ENCODE peak calls at places on chromosome X, in four cellular contexts. T is GM12878, W is HepG2, Z is K562. U is an unnamed sample.

GRCh38 chrX:55220119-55220794 is at the start of gene PAGE5:
- DNase-seq in T (no peak), W (no peak), Z (peak; percentile 60), U (no peak)

GRCh38 chrX:39017062-39017461 is 215.8 kb downstream of the MID1IP1 start:
- DNase-seq in T (no peak), W (peak; percentile 3), Z (no peak), U (no peak)

GRCh38 chrX:39275500-39276068 is 474.3 kb downstream of the MID1IP1 start:
- DNase-seq in T (no peak), W (no peak), Z (no peak), U (no peak)

GRCh38 chrX:4932790-4933189 is 1219.3 kb upstream of the PRKX start:
- DNase-seq in T (no peak), W (no peak), Z (no peak), U (no peak)

GRCh38 chrX:20333672-20334071 is 67.0 kb upstream of the RPS6KA3 start:
- DNase-seq in T (no peak), W (no peak), Z (no peak), U (no peak)

GRCh38 chrX:46551494-46552128 is 6.4 kb upstream of the ZNF674 start:
- DNase-seq in T (no peak), W (no peak), Z (no peak), U (peak; percentile 28)

GRCh38 chrX:23784487-23785301 is 1.7 kb downstream of the SAT1 start:
- DNase-seq in T (no peak), W (no peak), Z (peak; percentile 26), U (no peak)

GRCh38 chrX:3362956-3363355 is 16.5 kb upstream of the MXRA5 start:
- DNase-seq in T (no peak), W (no peak), Z (no peak), U (no peak)

GRCh38 chrX:10230222-10230621 is 73.4 kb downstream of the CLCN4 start:
- DNase-seq in T (no peak), W (no peak), Z (no peak), U (no peak)

GRCh38 chrX:17459008-17459407 is 84.0 kb downstream of the NHS start:
- DNase-seq in T (no peak), W (no peak), Z (no peak), U (no peak)

GRCh38 chrX:11887175-11887574 is 129.1 kb downstream of the MSL3 start:
- DNase-seq in T (no peak), W (no peak), Z (no peak), U (no peak)

GRCh38 chrX:8879750-8880149 is 78.6 kb upstream of the FAM9A start:
- DNase-seq in T (no peak), W (peak; percentile 1), Z (peak; percentile 57), U (peak; percentile 62)

GRCh38 chrX:16191605-16192004 is 24.3 kb downstream of the MAGEB17 start:
- DNase-seq in T (no peak), W (no peak), Z (no peak), U (no peak)

GRCh38 chrX:20477836-20478532 is 211.3 kb upstream of the RPS6KA3 start:
- DNase-seq in T (no peak), W (no peak), Z (no peak), U (no peak)

GRCh38 chrX:40010550-40011364 is 87.0 kb downstream of the BCOR start:
- DNase-seq in T (no peak), W (peak; percentile 54), Z (no peak), U (no peak)

GRCh38 chrX:6226646-6227444 is 1.8 kb downstream of the NLGN4X start:
- DNase-seq in T (no peak), W (no peak), Z (no peak), U (peak; percentile 17)

GRCh38 chrX:40537310-40537709 is 43.5 kb upstream of the ATP6AP2 start:
- DNase-seq in T (no peak), W (no peak), Z (no peak), U (no peak)

GRCh38 chrX:97326456-97326855 is 442.7 kb downstream of the RPA4 start:
- DNase-seq in T (peak; percentile 73), W (no peak), Z (no peak), U (no peak)

GRCh38 chrX:123308663-123309062 is 124.6 kb downstream of the GRIA3 start:
- DNase-seq in T (no peak), W (no peak), Z (no peak), U (no peak)

GRCh38 chrX:10140264-10140663 is 16.5 kb upstream of the CLCN4 start:
- DNase-seq in T (no peak), W (no peak), Z (no peak), U (no peak)

GRCh38 chrX:69615779-69616519 is at the start of gene EDA:
- DNase-seq in T (no peak), W (peak; percentile 73), Z (peak; percentile 76), U (peak; percentile 87)

GRCh38 chrX:69614896-69615295 is 1.0 kb upstream of the EDA start:
- DNase-seq in T (no peak), W (no peak), Z (no peak), U (no peak)

GRCh38 chrX:69618803-69619202 is 2.9 kb downstream of the EDA start:
- DNase-seq in T (no peak), W (peak; percentile 19), Z (no peak), U (peak; percentile 8)

GRCh38 chrX:69615323-69615722 is 590 bp upstream of the EDA start:
- DNase-seq in T (no peak), W (no peak), Z (no peak), U (peak; percentile 22)

DNA sequence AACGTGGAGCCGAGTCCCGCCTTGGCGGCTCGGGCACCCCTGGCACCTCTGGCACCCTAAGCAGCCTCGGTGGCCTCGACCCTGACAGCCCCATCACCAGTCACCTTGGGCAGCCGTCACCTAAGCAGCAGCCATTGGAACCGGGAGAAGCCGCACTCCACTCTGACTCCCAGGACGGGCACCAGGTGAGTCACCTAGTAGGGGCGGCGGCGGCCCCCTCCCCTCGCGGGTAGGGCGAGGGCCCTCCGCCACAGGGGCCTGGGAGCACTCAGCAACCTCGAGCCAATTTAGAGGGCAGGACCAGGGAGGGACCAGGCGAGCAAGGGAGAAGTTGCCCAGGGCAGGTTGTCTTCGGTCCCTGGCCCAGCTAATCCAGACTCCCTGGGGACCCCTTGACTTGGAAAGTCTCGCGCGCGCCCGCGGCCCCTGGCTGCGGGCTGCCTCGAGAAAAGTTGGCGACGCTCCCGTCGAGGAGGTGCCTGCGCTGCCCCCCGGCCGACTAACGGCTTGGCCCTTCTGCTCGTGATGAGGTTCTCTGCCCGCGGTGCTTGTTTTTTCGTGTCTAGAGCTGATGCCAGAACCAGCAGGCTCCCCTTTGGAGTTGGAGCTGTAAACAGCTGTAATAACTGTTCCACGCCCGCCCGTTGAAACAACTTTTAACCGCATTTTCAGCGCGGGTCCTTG is 749 bp downstream of the EDA start:
- DNase-seq in T (no peak), W (peak; percentile 0), Z (no peak), U (peak; percentile 9)
- TF ChIP-seq NR2C2 in T (no peak), W (no peak), Z (no peak), U (no peak)

GRCh38 chrX:69319376-69319775 is 154.1 kb upstream of the PJA1 start:
- DNase-seq in T (no peak), W (no peak), Z (no peak), U (no peak)
- TF ChIP-seq NR2C2 in T (no peak), W (no peak), Z (no peak), U (no peak)

DNA sequence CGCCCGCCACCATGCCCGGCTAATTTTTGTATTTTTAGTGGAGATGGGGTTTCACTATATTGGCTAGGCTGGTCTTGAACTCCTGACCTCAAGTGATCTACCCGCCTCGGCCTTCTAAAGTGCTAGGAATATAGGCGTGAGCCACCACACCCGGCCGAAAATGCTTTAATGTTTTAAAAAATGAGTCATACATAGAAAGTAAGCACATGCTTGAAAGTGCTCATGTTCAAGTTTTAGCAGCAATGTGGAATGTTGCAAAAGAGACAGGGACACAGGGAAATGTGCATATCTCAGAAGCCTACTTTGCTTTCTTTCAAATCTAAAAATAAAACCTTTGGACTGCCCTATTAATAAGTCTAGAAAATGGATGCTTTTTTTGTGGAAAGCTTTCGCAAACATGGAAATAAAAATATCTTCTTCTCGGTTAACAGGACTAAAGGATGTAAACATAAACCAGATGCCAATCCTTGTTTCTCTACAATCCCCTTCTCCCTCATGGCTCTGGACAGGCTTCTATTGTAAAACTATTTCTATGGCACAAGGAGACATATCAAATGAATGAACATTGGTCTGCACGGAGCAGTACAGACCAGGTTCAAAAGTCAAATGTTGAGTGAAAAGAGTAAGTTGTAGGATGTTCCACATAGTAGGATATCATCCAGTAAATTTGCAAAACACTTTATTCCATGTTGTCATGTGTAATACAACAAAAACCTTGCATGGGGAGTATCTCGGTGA is 15.0 kb downstream of the MECP2 start:
- DNase-seq in T (no peak), W (no peak), Z (peak; percentile 4), U (no peak)
- TF ChIP-seq NR2C2 in T (no peak), W (no peak), Z (no peak), U (no peak)

GRCh38 chrX:131746491-131746968 is 202.7 kb downstream of the OR13H1 start:
- DNase-seq in T (peak; percentile 87), W (no peak), Z (peak; percentile 40), U (no peak)

GRCh38 chrX:131745942-131746489 is 202.1 kb downstream of the OR13H1 start:
- DNase-seq in T (peak; percentile 56), W (no peak), Z (no peak), U (no peak)

GRCh38 chrX:131752493-131753198 is 208.8 kb downstream of the OR13H1 start:
- DNase-seq in T (peak; percentile 87), W (no peak), Z (no peak), U (no peak)

DNA sequence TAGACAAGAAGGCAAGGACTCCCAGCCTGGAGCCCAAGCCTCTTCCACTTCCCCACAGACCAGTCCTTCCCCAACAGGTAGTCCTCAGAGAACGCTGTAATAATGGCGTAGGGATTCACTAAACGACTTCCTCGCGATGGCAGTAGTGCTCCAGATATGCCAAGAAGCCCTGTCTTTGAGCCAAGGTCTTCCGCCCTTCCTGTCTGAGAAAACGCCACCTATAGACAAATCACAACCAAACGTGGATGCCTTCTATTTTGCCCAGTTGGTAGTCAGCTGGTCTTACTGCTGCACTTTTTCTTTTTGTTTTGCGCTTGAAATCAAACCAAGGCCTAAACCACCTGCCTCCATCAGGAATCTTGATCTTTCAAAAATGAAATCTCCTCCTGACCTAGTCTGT is 203.3 kb downstream of the OR13H1 start:
- DNase-seq in T (peak; percentile 98), W (no peak), Z (no peak), U (no peak)
- TF ChIP-seq NR2C2 in T (no peak), W (no peak), Z (no peak), U (no peak)

GRCh38 chrX:43266487-43266886 is 389.6 kb upstream of the MAOA start:
- DNase-seq in T (no peak), W (no peak), Z (no peak), U (no peak)
- TF ChIP-seq NR2C2 in T (no peak), W (no peak), Z (no peak), U (no peak)

DNA sequence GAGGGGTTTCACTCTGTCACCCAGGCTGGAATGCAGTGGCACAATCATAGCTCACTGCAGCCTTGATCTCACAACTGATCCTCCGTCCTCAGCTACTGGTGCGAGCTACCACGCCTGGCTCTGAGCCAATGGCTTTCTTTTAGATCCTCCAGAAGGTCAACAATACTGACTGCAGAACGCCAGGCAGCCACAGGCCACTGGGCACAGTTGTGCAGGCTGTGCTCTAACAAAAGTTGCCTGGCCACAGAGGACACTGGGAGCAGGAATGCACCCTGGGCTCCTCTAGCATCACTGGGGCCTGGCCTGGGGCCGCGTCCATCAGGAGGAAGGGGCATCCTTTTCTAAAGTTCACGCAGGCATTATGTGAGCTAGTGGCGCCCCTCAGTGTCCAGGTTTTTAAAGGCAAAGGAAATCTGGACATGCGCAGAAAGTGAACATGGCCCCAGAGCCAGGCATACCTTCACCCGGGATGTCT is 14.9 kb upstream of the PORCN start:
- DNase-seq in T (no peak), W (peak; percentile 55), Z (peak; percentile 36), U (peak; percentile 57)
- TF ChIP-seq NR2C2 in T (no peak), W (no peak), Z (no peak), U (no peak)

GRCh38 chrX:143634701-143635442 is 1.0 kb downstream of the SLITRK4 start:
- DNase-seq in T (no peak), W (no peak), Z (no peak), U (no peak)
- TF ChIP-seq NR2C2 in T (no peak), W (no peak), Z (no peak), U (no peak)

U was measured in WTC11.